ENCODE peak calls at places on chromosomes 6 and 20, in ten cellular contexts. P is IMR-90; H is BE2C; D is HCEC 1CT; E is AG08395; I is occipital lobe; M is lung microvascular endothelial cell; W is H4; Y is activated CD8-positive, alpha-beta memory T cell treated with anti-CD3 and anti-CD28 coated beads for 48 hours; X is upper lobe of left lung. U is an unnamed sample.

GRCh38 chr6:148830614-148831013 is 83.8 kb downstream of the UST start:
- DNase-seq in P (no peak), H (no peak), D (no peak), E (no peak), I (no peak), M (no peak), W (no peak), Y (no peak), X (no peak), U (no peak)

GRCh38 chr6:134814076-134814709 is 135.7 kb downstream of the ALDH8A1 start:
- DNase-seq in P (peak; percentile 82), H (no peak), D (peak; percentile 77), E (no peak), I (no peak), M (peak; percentile 21), W (peak; percentile 65), Y (no peak), X (no peak), U (peak; percentile 60)

GRCh38 chr6:139369068-139369467 is 5.4 kb downstream of the CITED2 start:
- DNase-seq in P (no peak), H (no peak), D (no peak), E (no peak), I (no peak), M (peak; percentile 11), W (no peak), Y (no peak), X (no peak), U (no peak)

GRCh38 chr20:50301165-50301564 is 110.5 kb downstream of the CEBPB start:
- DNase-seq in P (no peak), H (no peak), D (no peak), E (no peak), I (no peak), M (no peak), W (no peak), Y (no peak), X (no peak), U (no peak)

GRCh38 chr6:161486903-161487531 is 213.2 kb upstream of the AGPAT4 start:
- DNase-seq in P (no peak), H (no peak), D (peak; percentile 19), E (no peak), I (no peak), M (no peak), W (no peak), Y (no peak), X (no peak), U (peak; percentile 4)

GRCh38 chr6:148426317-148426977 is 83.8 kb downstream of the SASH1 start:
- DNase-seq in P (no peak), H (no peak), D (no peak), E (no peak), I (no peak), M (peak; percentile 74), W (no peak), Y (no peak), X (no peak), U (no peak)

GRCh38 chr6:75943381-75943780 is 129.1 kb downstream of the IMPG1 start:
- DNase-seq in P (no peak), H (no peak), D (no peak), E (no peak), I (no peak), M (no peak), W (no peak), Y (no peak), X (no peak), U (no peak)

GRCh38 chr6:138979813-138980668 is 8.0 kb downstream of the REPS1 start:
- DNase-seq in P (no peak), H (no peak), D (no peak), E (no peak), I (no peak), M (no peak), W (no peak), Y (no peak), X (no peak), U (no peak)

GRCh38 chr6:156779206-156780116 is 2.3 kb downstream of the ARID1B start:
- DNase-seq in P (no peak), H (peak; percentile 53), D (peak; percentile 22), E (peak; percentile 17), I (peak; percentile 38), M (peak; percentile 42), W (no peak), Y (peak; percentile 33), X (peak; percentile 50), U (peak; percentile 52)

GRCh38 chr6:53313784-53314382 is 34.9 kb downstream of the ELOVL5 start:
- DNase-seq in P (peak; percentile 48), H (no peak), D (no peak), E (no peak), I (no peak), M (no peak), W (peak; percentile 81), Y (no peak), X (no peak), U (no peak)

GRCh38 chr20:17854307-17854903 is 114.2 kb downstream of the SNX5 start:
- DNase-seq in P (peak; percentile 44), H (peak; percentile 60), D (peak; percentile 44), E (peak; percentile 63), I (no peak), M (peak; percentile 79), W (peak; percentile 35), Y (no peak), X (peak; percentile 54), U (peak; percentile 57)

GRCh38 chr20:32605167-32605656 is 20.1 kb upstream of the NOL4L start:
- DNase-seq in P (peak; percentile 65), H (no peak), D (no peak), E (no peak), I (no peak), M (no peak), W (no peak), Y (no peak), X (peak; percentile 68), U (peak; percentile 35)

GRCh38 chr6:161750677-161751076 is 476.8 kb upstream of the AGPAT4 start:
- DNase-seq in P (no peak), H (no peak), D (no peak), E (no peak), I (no peak), M (no peak), W (no peak), Y (no peak), X (no peak), U (no peak)

GRCh38 chr20:45704969-45705637 is at the start of gene WFDC10B:
- DNase-seq in P (no peak), H (no peak), D (no peak), E (no peak), I (no peak), M (no peak), W (no peak), Y (no peak), X (no peak), U (no peak)

GRCh38 chr20:56995635-56996075 is 270.8 kb downstream of the BMP7 start:
- DNase-seq in P (no peak), H (peak; percentile 20), D (no peak), E (no peak), I (no peak), M (peak; percentile 26), W (peak; percentile 17), Y (no peak), X (no peak), U (no peak)

GRCh38 chr20:2914160-2914559 is 40.9 kb downstream of the PTPRA start:
- DNase-seq in P (no peak), H (no peak), D (no peak), E (no peak), I (no peak), M (peak; percentile 47), W (no peak), Y (no peak), X (no peak), U (no peak)

GRCh38 chr6:2097464-2097863 is 147.9 kb downstream of the GMDS start:
- DNase-seq in P (no peak), H (no peak), D (no peak), E (no peak), I (no peak), M (no peak), W (no peak), Y (no peak), X (no peak), U (no peak)

GRCh38 chr6:53041356-53041755 is 23.8 kb upstream of the FBXO9 start:
- DNase-seq in P (peak; percentile 74), H (no peak), D (peak; percentile 67), E (peak; percentile 18), I (no peak), M (no peak), W (no peak), Y (no peak), X (no peak), U (peak; percentile 54)

GRCh38 chr6:99344289-99344688 is 5.2 kb downstream of the FAXC start:
- DNase-seq in P (peak; percentile 60), H (no peak), D (peak; percentile 9), E (peak; percentile 9), I (no peak), M (no peak), W (peak; percentile 64), Y (no peak), X (no peak), U (peak; percentile 90)

GRCh38 chr20:35856866-35857265 is 85.1 kb downstream of the PHF20 start:
- DNase-seq in P (no peak), H (no peak), D (no peak), E (no peak), I (no peak), M (no peak), W (no peak), Y (no peak), X (no peak), U (no peak)

GRCh38 chr20:51760905-51761544 is 7.2 kb downstream of the ATP9A start:
- DNase-seq in P (peak; percentile 96), H (no peak), D (peak; percentile 69), E (peak; percentile 31), I (no peak), M (peak; percentile 97), W (peak; percentile 77), Y (no peak), X (no peak), U (peak; percentile 82)

GRCh38 chr20:9576695-9577094 is 62.3 kb downstream of the LAMP5 start:
- DNase-seq in P (no peak), H (no peak), D (no peak), E (no peak), I (no peak), M (no peak), W (no peak), Y (no peak), X (no peak), U (no peak)

GRCh38 chr6:107185570-107185969 is 70.3 kb upstream of the BEND3 start:
- DNase-seq in P (peak; percentile 11), H (peak; percentile 54), D (peak; percentile 32), E (peak; percentile 10), I (peak; percentile 18), M (peak; percentile 48), W (no peak), Y (no peak), X (peak; percentile 57), U (no peak)

GRCh38 chr6:105397987-105398386 is 4.9 kb downstream of the PREP start:
- DNase-seq in P (no peak), H (no peak), D (no peak), E (no peak), I (no peak), M (peak; percentile 56), W (no peak), Y (no peak), X (no peak), U (no peak)

GRCh38 chr20:13008761-13009681 is at the start of gene SPTLC3:
- DNase-seq in P (peak; percentile 36), H (no peak), D (peak; percentile 38), E (peak; percentile 36), I (no peak), M (no peak), W (peak; percentile 68), Y (no peak), X (peak; percentile 72), U (no peak)

GRCh38 chr6:139490482-139490881 is 116.0 kb upstream of the CITED2 start:
- DNase-seq in P (peak; percentile 58), H (no peak), D (no peak), E (no peak), I (no peak), M (peak; percentile 41), W (peak; percentile 14), Y (no peak), X (peak; percentile 41), U (no peak)

GRCh38 chr6:110877154-110877564 is 2.6 kb downstream of the AMD1 start:
- DNase-seq in P (peak; percentile 32), H (no peak), D (no peak), E (no peak), I (no peak), M (peak; percentile 42), W (no peak), Y (no peak), X (no peak), U (peak; percentile 30)

GRCh38 chr20:59820204-59821041 is 113.0 kb downstream of the SYCP2 start:
- DNase-seq in P (no peak), H (no peak), D (no peak), E (no peak), I (peak; percentile 57), M (no peak), W (no peak), Y (no peak), X (peak; percentile 29), U (no peak)

U was measured in SJSA1.